ENCODE peak calls at places on chromosome 15, in nine cellular contexts. One of them, this sample, is unnamed.

GRCh38 chr15:91018178-91018577 is 4.2 kb downstream of the VPS33B start:
- DNase-seq in sigmoid colon: no peak
- DNase-seq in H9: no peak
- DNase-seq in PC-9: no peak
- DNase-seq in pancreas: no peak
- DNase-seq in cardiac muscle cell: no peak
- DNase-seq in CD4-positive, alpha-beta memory T cell: no peak
- DNase-seq in lower lobe of right lung: no peak
- DNase-seq in breast epithelium: no peak
- DNase-seq in this sample: no peak

GRCh38 chr15:63600001-63600645 is 2.9 kb downstream of the FBXL22 start:
- DNase-seq in sigmoid colon: peak
- DNase-seq in H9: peak
- DNase-seq in PC-9: no peak
- DNase-seq in pancreas: no peak
- DNase-seq in cardiac muscle cell: peak
- DNase-seq in CD4-positive, alpha-beta memory T cell: peak
- DNase-seq in lower lobe of right lung: no peak
- DNase-seq in breast epithelium: no peak
- DNase-seq in this sample: peak

GRCh38 chr15:101151286-101151685 is 100.6 kb downstream of the CHSY1 start:
- DNase-seq in sigmoid colon: peak
- DNase-seq in H9: no peak
- DNase-seq in PC-9: no peak
- DNase-seq in pancreas: no peak
- DNase-seq in cardiac muscle cell: no peak
- DNase-seq in CD4-positive, alpha-beta memory T cell: no peak
- DNase-seq in lower lobe of right lung: peak
- DNase-seq in breast epithelium: peak
- DNase-seq in this sample: no peak

GRCh38 chr15:38259134-38259533 is 6.5 kb downstream of the SPRED1 start:
- DNase-seq in sigmoid colon: no peak
- DNase-seq in H9: no peak
- DNase-seq in PC-9: no peak
- DNase-seq in pancreas: no peak
- DNase-seq in cardiac muscle cell: no peak
- DNase-seq in CD4-positive, alpha-beta memory T cell: no peak
- DNase-seq in lower lobe of right lung: no peak
- DNase-seq in breast epithelium: no peak
- DNase-seq in this sample: no peak

GRCh38 chr15:63499611-63500010 is 4.8 kb upstream of the USP3 start:
- DNase-seq in sigmoid colon: no peak
- DNase-seq in H9: no peak
- DNase-seq in PC-9: no peak
- DNase-seq in pancreas: no peak
- DNase-seq in cardiac muscle cell: no peak
- DNase-seq in CD4-positive, alpha-beta memory T cell: no peak
- DNase-seq in lower lobe of right lung: no peak
- DNase-seq in breast epithelium: no peak
- DNase-seq in this sample: no peak

GRCh38 chr15:90807687-90808086 is 60.7 kb upstream of the FURIN start:
- DNase-seq in sigmoid colon: no peak
- DNase-seq in H9: no peak
- DNase-seq in PC-9: no peak
- DNase-seq in pancreas: no peak
- DNase-seq in cardiac muscle cell: no peak
- DNase-seq in CD4-positive, alpha-beta memory T cell: no peak
- DNase-seq in lower lobe of right lung: no peak
- DNase-seq in breast epithelium: no peak
- DNase-seq in this sample: no peak

GRCh38 chr15:100879461-100880138 is at the start of gene ALDH1A3:
- DNase-seq in sigmoid colon: peak
- DNase-seq in H9: peak
- DNase-seq in PC-9: peak
- DNase-seq in pancreas: peak
- DNase-seq in cardiac muscle cell: peak
- DNase-seq in CD4-positive, alpha-beta memory T cell: no peak
- DNase-seq in lower lobe of right lung: no peak
- DNase-seq in breast epithelium: no peak
- DNase-seq in this sample: no peak

GRCh38 chr15:71806452-71806931 is 3.9 kb upstream of the NR2E3 start:
- DNase-seq in sigmoid colon: no peak
- DNase-seq in H9: no peak
- DNase-seq in PC-9: peak
- DNase-seq in pancreas: no peak
- DNase-seq in cardiac muscle cell: peak
- DNase-seq in CD4-positive, alpha-beta memory T cell: no peak
- DNase-seq in lower lobe of right lung: no peak
- DNase-seq in breast epithelium: no peak
- DNase-seq in this sample: no peak

GRCh38 chr15:55829826-55830225 is 86.9 kb upstream of the PRTG start:
- DNase-seq in sigmoid colon: no peak
- DNase-seq in H9: no peak
- DNase-seq in PC-9: no peak
- DNase-seq in pancreas: no peak
- DNase-seq in cardiac muscle cell: no peak
- DNase-seq in CD4-positive, alpha-beta memory T cell: no peak
- DNase-seq in lower lobe of right lung: no peak
- DNase-seq in breast epithelium: no peak
- DNase-seq in this sample: no peak

GRCh38 chr15:70713547-70714414 is 49.6 kb downstream of the UACA start:
- DNase-seq in sigmoid colon: no peak
- DNase-seq in H9: no peak
- DNase-seq in PC-9: peak
- DNase-seq in pancreas: no peak
- DNase-seq in cardiac muscle cell: no peak
- DNase-seq in CD4-positive, alpha-beta memory T cell: no peak
- DNase-seq in lower lobe of right lung: no peak
- DNase-seq in breast epithelium: no peak
- DNase-seq in this sample: no peak
- H3K27ac ChIP-seq in sigmoid colon: peak
- H3K27ac ChIP-seq in H9: no peak
- H3K27ac ChIP-seq in PC-9: peak
- H3K27ac ChIP-seq in pancreas: no peak
- H3K27ac ChIP-seq in cardiac muscle cell: no peak
- H3K27ac ChIP-seq in CD4-positive, alpha-beta memory T cell: no peak
- H3K27ac ChIP-seq in lower lobe of right lung: peak
- H3K27ac ChIP-seq in breast epithelium: peak
- H3K27ac ChIP-seq in this sample: no peak

GRCh38 chr15:99618941-99619411 is 53.2 kb downstream of the MEF2A start:
- DNase-seq in sigmoid colon: no peak
- DNase-seq in H9: peak
- DNase-seq in PC-9: peak
- DNase-seq in pancreas: no peak
- DNase-seq in cardiac muscle cell: peak
- DNase-seq in CD4-positive, alpha-beta memory T cell: no peak
- DNase-seq in lower lobe of right lung: no peak
- DNase-seq in breast epithelium: no peak
- DNase-seq in this sample: no peak

GRCh38 chr15:99621767-99622166 is 56.0 kb downstream of the MEF2A start:
- DNase-seq in sigmoid colon: no peak
- DNase-seq in H9: no peak
- DNase-seq in PC-9: no peak
- DNase-seq in pancreas: no peak
- DNase-seq in cardiac muscle cell: no peak
- DNase-seq in CD4-positive, alpha-beta memory T cell: no peak
- DNase-seq in lower lobe of right lung: no peak
- DNase-seq in breast epithelium: no peak
- DNase-seq in this sample: no peak

GRCh38 chr15:99616773-99617342 is 51.1 kb downstream of the MEF2A start:
- DNase-seq in sigmoid colon: no peak
- DNase-seq in H9: no peak
- DNase-seq in PC-9: no peak
- DNase-seq in pancreas: no peak
- DNase-seq in cardiac muscle cell: no peak
- DNase-seq in CD4-positive, alpha-beta memory T cell: no peak
- DNase-seq in lower lobe of right lung: no peak
- DNase-seq in breast epithelium: no peak
- DNase-seq in this sample: no peak

GRCh38 chr15:99619712-99620111 is 53.9 kb downstream of the MEF2A start:
- DNase-seq in sigmoid colon: no peak
- DNase-seq in H9: no peak
- DNase-seq in PC-9: no peak
- DNase-seq in pancreas: no peak
- DNase-seq in cardiac muscle cell: no peak
- DNase-seq in CD4-positive, alpha-beta memory T cell: no peak
- DNase-seq in lower lobe of right lung: no peak
- DNase-seq in breast epithelium: no peak
- DNase-seq in this sample: no peak

GRCh38 chr15:99620178-99620577 is 54.4 kb downstream of the MEF2A start:
- DNase-seq in sigmoid colon: no peak
- DNase-seq in H9: no peak
- DNase-seq in PC-9: no peak
- DNase-seq in pancreas: no peak
- DNase-seq in cardiac muscle cell: no peak
- DNase-seq in CD4-positive, alpha-beta memory T cell: no peak
- DNase-seq in lower lobe of right lung: no peak
- DNase-seq in breast epithelium: no peak
- DNase-seq in this sample: no peak
- H3K27ac ChIP-seq in sigmoid colon: no peak
- H3K27ac ChIP-seq in H9: no peak
- H3K27ac ChIP-seq in PC-9: no peak
- H3K27ac ChIP-seq in pancreas: no peak
- H3K27ac ChIP-seq in cardiac muscle cell: peak
- H3K27ac ChIP-seq in CD4-positive, alpha-beta memory T cell: no peak
- H3K27ac ChIP-seq in lower lobe of right lung: peak
- H3K27ac ChIP-seq in breast epithelium: no peak
- H3K27ac ChIP-seq in this sample: no peak

GRCh38 chr15:44328135-44328534 is 39.6 kb downstream of the GOLM2 start:
- DNase-seq in sigmoid colon: no peak
- DNase-seq in H9: no peak
- DNase-seq in PC-9: no peak
- DNase-seq in pancreas: no peak
- DNase-seq in cardiac muscle cell: no peak
- DNase-seq in CD4-positive, alpha-beta memory T cell: no peak
- DNase-seq in lower lobe of right lung: no peak
- DNase-seq in breast epithelium: no peak
- DNase-seq in this sample: no peak
- H3K27ac ChIP-seq in sigmoid colon: no peak
- H3K27ac ChIP-seq in H9: no peak
- H3K27ac ChIP-seq in PC-9: no peak
- H3K27ac ChIP-seq in pancreas: no peak
- H3K27ac ChIP-seq in cardiac muscle cell: no peak
- H3K27ac ChIP-seq in CD4-positive, alpha-beta memory T cell: no peak
- H3K27ac ChIP-seq in lower lobe of right lung: no peak
- H3K27ac ChIP-seq in breast epithelium: no peak
- H3K27ac ChIP-seq in this sample: no peak

DNA sequence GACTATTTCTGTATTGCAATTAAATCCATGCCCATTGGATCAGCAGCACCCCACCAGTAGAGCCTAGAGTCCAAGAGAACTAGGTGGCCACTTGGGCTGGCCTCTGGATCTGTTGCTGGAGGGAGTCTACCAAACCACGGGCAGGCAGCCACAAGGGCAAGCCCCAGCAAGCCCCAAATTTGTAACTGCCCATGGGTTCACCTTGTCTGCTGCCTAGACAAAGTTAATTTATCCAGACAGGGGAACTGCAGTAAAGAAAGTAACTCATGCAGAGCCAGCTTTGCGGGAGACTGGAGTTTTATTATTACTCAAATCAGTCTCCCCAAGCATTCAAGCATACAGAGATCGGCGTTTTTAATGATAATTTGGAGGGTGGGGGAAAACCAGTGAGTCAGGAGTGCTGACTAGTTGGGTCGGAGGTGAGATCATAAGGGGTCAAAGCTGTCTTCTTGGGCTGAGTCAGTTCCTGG is 74.0 kb upstream of the TERB2 start:
- DNase-seq in sigmoid colon: no peak
- DNase-seq in H9: no peak
- DNase-seq in PC-9: no peak
- DNase-seq in pancreas: no peak
- DNase-seq in cardiac muscle cell: no peak
- DNase-seq in CD4-positive, alpha-beta memory T cell: no peak
- DNase-seq in lower lobe of right lung: no peak
- DNase-seq in breast epithelium: no peak
- DNase-seq in this sample: no peak
- H3K27ac ChIP-seq in sigmoid colon: no peak
- H3K27ac ChIP-seq in H9: no peak
- H3K27ac ChIP-seq in PC-9: no peak
- H3K27ac ChIP-seq in pancreas: no peak
- H3K27ac ChIP-seq in cardiac muscle cell: no peak
- H3K27ac ChIP-seq in CD4-positive, alpha-beta memory T cell: no peak
- H3K27ac ChIP-seq in lower lobe of right lung: no peak
- H3K27ac ChIP-seq in breast epithelium: no peak
- H3K27ac ChIP-seq in this sample: no peak

DNA sequence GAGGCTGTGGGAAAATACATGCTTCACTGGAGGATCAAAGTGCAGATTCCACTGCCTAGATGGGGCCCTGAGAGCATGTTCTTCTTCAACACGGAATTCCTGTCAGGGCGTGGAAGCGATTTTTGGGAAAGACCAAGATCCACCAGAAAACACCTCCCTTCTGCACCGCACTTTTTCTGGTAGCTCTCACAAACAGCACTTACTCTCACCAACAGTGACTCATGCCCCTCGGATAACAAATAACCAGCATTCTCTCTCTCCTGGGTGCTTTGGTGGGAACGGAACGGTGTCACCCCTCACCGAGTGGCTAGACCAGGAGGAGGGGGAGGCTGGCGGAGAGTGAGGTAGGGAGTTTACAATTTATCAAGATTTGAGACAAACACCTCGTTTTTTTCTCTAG is 40.1 kb downstream of the ADAMTSL3 start:
- DNase-seq in sigmoid colon: no peak
- DNase-seq in H9: peak
- DNase-seq in PC-9: no peak
- DNase-seq in pancreas: no peak
- DNase-seq in cardiac muscle cell: no peak
- DNase-seq in CD4-positive, alpha-beta memory T cell: no peak
- DNase-seq in lower lobe of right lung: no peak
- DNase-seq in breast epithelium: no peak
- DNase-seq in this sample: no peak
- H3K27ac ChIP-seq in sigmoid colon: peak
- H3K27ac ChIP-seq in H9: no peak
- H3K27ac ChIP-seq in PC-9: no peak
- H3K27ac ChIP-seq in pancreas: no peak
- H3K27ac ChIP-seq in cardiac muscle cell: peak
- H3K27ac ChIP-seq in CD4-positive, alpha-beta memory T cell: no peak
- H3K27ac ChIP-seq in lower lobe of right lung: peak
- H3K27ac ChIP-seq in breast epithelium: no peak
- H3K27ac ChIP-seq in this sample: no peak

DNA sequence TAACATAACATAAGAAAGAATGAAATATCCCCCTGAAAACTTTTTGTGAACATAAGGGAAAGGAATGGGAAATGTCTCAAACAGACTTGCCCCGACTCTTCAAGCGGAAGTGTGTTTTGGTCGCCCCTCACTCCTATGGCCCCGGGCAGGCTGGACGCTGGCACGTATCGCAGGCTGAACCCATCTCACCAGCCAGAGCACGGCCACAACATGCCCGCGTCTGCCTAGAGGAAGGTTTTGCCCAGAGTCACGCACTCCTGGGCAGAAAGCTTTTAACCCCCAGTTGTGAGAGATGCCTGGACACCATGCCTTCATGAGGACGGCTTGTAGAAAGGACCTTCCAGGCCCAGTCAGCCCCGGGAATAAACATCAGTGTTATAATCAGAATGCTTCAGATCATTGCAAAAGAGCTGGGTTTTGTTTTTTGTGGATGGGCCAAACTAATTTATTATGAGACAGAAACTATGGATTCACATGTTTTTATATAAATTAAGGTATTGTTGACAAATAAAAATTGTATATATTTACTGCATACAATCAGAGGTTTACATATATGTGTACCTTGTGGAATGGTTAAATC is 16.5 kb downstream of the CYFIP1 start:
- DNase-seq in sigmoid colon: peak
- DNase-seq in H9: no peak
- DNase-seq in PC-9: no peak
- DNase-seq in pancreas: no peak
- DNase-seq in cardiac muscle cell: no peak
- DNase-seq in CD4-positive, alpha-beta memory T cell: no peak
- DNase-seq in lower lobe of right lung: no peak
- DNase-seq in breast epithelium: no peak
- DNase-seq in this sample: no peak
- H3K27ac ChIP-seq in sigmoid colon: peak
- H3K27ac ChIP-seq in H9: no peak
- H3K27ac ChIP-seq in PC-9: no peak
- H3K27ac ChIP-seq in pancreas: no peak
- H3K27ac ChIP-seq in cardiac muscle cell: peak
- H3K27ac ChIP-seq in CD4-positive, alpha-beta memory T cell: no peak
- H3K27ac ChIP-seq in lower lobe of right lung: peak
- H3K27ac ChIP-seq in breast epithelium: peak
- H3K27ac ChIP-seq in this sample: no peak